ENCODE peak calls at places on chromosomes 5 and 9, in eight cellular contexts. D is GM06990, L is PC-9, X is cardiac fibroblast, R is brain microvascular endothelial cell, N is PC-3, O is dorsolateral prefrontal cortex, U is sigmoid colon. Q is an unnamed sample.

GRCh38 chr9:113523421-113524141 is 60.1 kb downstream of the RGS3 start:
- DNase-seq in D (peak; percentile 72), L (no peak), X (no peak), R (peak; percentile 25), N (no peak), O (no peak), U (no peak), Q (no peak)

GRCh38 chr9:17520264-17521058 is 58.4 kb upstream of the SH3GL2 start:
- DNase-seq in D (no peak), L (no peak), X (no peak), R (no peak), N (no peak), O (no peak), U (no peak), Q (no peak)

GRCh38 chr9:34206561-34206960 is 27.7 kb downstream of the UBAP1 start:
- DNase-seq in D (no peak), L (no peak), X (peak; percentile 32), R (no peak), N (no peak), O (no peak), U (no peak), Q (no peak)

GRCh38 chr5:66843065-66843464 is 246.9 kb downstream of the MAST4 start:
- DNase-seq in D (no peak), L (no peak), X (no peak), R (no peak), N (no peak), O (no peak), U (no peak), Q (no peak)

GRCh38 chr9:18905883-18906649 is 126.9 kb downstream of the SAXO1 start:
- DNase-seq in D (no peak), L (no peak), X (no peak), R (peak; percentile 94), N (no peak), O (no peak), U (no peak), Q (no peak)

GRCh38 chr5:2302169-2302568 is 419.4 kb upstream of the IRX4 start:
- DNase-seq in D (no peak), L (no peak), X (no peak), R (no peak), N (no peak), O (no peak), U (no peak), Q (no peak)

GRCh38 chr5:180599590-180599914 is 8.3 kb upstream of the SCGB3A1 start:
- DNase-seq in D (no peak), L (no peak), X (no peak), R (no peak), N (no peak), O (peak; percentile 20), U (no peak), Q (no peak)

GRCh38 chr5:115657883-115658233 is 32.0 kb upstream of the TMED7 start:
- DNase-seq in D (no peak), L (peak; percentile 63), X (peak; percentile 39), R (peak; percentile 82), N (peak; percentile 85), O (no peak), U (no peak), Q (no peak)

GRCh38 chr9:128091144-128091543 is 23.1 kb downstream of the SLC25A25 start:
- DNase-seq in D (no peak), L (no peak), X (peak; percentile 94), R (peak; percentile 67), N (no peak), O (peak; percentile 91), U (peak; percentile 92), Q (peak; percentile 76)

GRCh38 chr9:81092057-81092456 is 597.3 kb downstream of the TLE1 start:
- DNase-seq in D (no peak), L (no peak), X (no peak), R (no peak), N (no peak), O (no peak), U (no peak), Q (no peak)

GRCh38 chr5:32390819-32391591 is 53.5 kb downstream of the ZFR start:
- DNase-seq in D (no peak), L (peak; percentile 66), X (peak; percentile 94), R (peak; percentile 88), N (no peak), O (no peak), U (no peak), Q (no peak)

GRCh38 chr5:150036513-150036912 is 36.0 kb downstream of the HMGXB3 start:
- DNase-seq in D (no peak), L (no peak), X (peak; percentile 91), R (peak; percentile 99), N (peak; percentile 88), O (no peak), U (no peak), Q (no peak)

GRCh38 chr5:36523931-36524330 is 82.5 kb upstream of the SLC1A3 start:
- DNase-seq in D (no peak), L (no peak), X (no peak), R (no peak), N (no peak), O (no peak), U (no peak), Q (no peak)

GRCh38 chr5:90390326-90390725 is 19.2 kb downstream of the CETN3 start:
- DNase-seq in D (no peak), L (no peak), X (no peak), R (no peak), N (no peak), O (no peak), U (no peak), Q (no peak)

GRCh38 chr9:101311759-101312420 is 72.9 kb downstream of the BAAT start:
- DNase-seq in D (peak; percentile 9), L (peak; percentile 61), X (peak; percentile 88), R (peak; percentile 60), N (peak; percentile 78), O (no peak), U (no peak), Q (peak; percentile 44)

GRCh38 chr5:132831095-132831860 is 831 bp upstream of the SHROOM1 start:
- DNase-seq in D (no peak), L (no peak), X (no peak), R (no peak), N (no peak), O (no peak), U (no peak), Q (no peak)

GRCh38 chr9:134198771-134199170 is 34.4 kb upstream of the RNU6ATAC start:
- DNase-seq in D (no peak), L (no peak), X (no peak), R (no peak), N (no peak), O (no peak), U (no peak), Q (no peak)

GRCh38 chr9:137028013-137028280 is at the start of gene ABCA2:
- DNase-seq in D (no peak), L (no peak), X (no peak), R (no peak), N (no peak), O (no peak), U (no peak), Q (no peak)

GRCh38 chr5:137758719-137759312 is 4.7 kb upstream of the HNRNPA0 start:
- DNase-seq in D (peak; percentile 77), L (peak; percentile 84), X (no peak), R (no peak), N (peak; percentile 28), O (no peak), U (no peak), Q (no peak)

GRCh38 chr5:148998174-148998797 is 64.6 kb downstream of the SH3TC2 start:
- DNase-seq in D (no peak), L (peak; percentile 54), X (peak; percentile 76), R (peak; percentile 82), N (peak; percentile 99), O (no peak), U (no peak), Q (peak; percentile 82)

GRCh38 chr5:159034083-159034824 is 65.5 kb downstream of the EBF1 start:
- DNase-seq in D (peak; percentile 54), L (no peak), X (no peak), R (peak; percentile 49), N (peak; percentile 1), O (no peak), U (no peak), Q (no peak)

GRCh38 chr9:98056403-98057094 is at the start of gene NANS:
- DNase-seq in D (peak; percentile 92), L (peak; percentile 91), X (peak; percentile 96), R (peak; percentile 96), N (peak; percentile 89), O (peak; percentile 96), U (peak; percentile 97), Q (peak; percentile 89)
- TF ChIP-seq CTCF in D (no peak), L (no peak), X (no peak), R (peak; percentile 24), N (no peak), O (no peak), U (no peak), Q (peak; percentile 28)

DNA sequence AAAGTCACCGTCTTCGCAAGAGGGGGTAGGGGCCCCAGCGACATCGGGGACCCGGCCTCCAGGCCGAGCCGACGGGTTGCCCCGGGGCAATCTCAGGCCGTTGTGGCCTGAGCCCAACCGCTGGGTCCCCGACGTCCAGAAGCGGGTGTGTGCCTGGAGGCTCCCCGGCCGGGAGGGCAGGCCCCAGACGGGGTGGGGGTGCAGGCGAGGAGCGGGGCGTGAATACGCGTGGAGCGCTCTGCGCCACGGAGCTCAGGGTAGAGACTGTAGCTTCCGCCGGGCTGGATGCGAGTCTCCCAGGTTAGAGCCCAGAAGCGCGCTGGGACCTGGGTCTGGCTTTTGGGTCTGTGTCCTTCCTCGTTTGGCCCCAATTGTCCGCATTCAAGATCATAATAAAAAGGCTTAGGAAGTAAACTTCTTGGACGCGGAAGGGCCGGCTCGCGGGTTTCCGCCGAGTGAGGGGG is 3.5 kb downstream of the BARX1 start:
- DNase-seq in D (no peak), L (no peak), X (no peak), R (no peak), N (no peak), O (no peak), U (peak; percentile 48), Q (no peak)
- TF ChIP-seq CTCF in D (no peak), L (no peak), X (no peak), R (no peak), N (no peak), O (no peak), U (no peak), Q (no peak)

GRCh38 chr9:103335461-103335860 is 340.3 kb downstream of the CYLC2 start:
- DNase-seq in D (no peak), L (no peak), X (no peak), R (no peak), N (no peak), O (no peak), U (no peak), Q (no peak)
- TF ChIP-seq CTCF in D (no peak), L (no peak), X (no peak), R (no peak), N (no peak), O (no peak), U (no peak), Q (no peak)

GRCh38 chr5:102090770-102091169 is 205.3 kb downstream of the SLCO4C1 start:
- DNase-seq in D (no peak), L (no peak), X (peak; percentile 3), R (no peak), N (peak; percentile 53), O (no peak), U (no peak), Q (no peak)
- TF ChIP-seq CTCF in D (peak; percentile 59), L (peak; percentile 55), X (no peak), R (peak; percentile 20), N (peak; percentile 72), O (peak; percentile 21), U (no peak), Q (no peak)

GRCh38 chr5:176700239-176700847 is 53.1 kb downstream of the TSPAN17 start:
- DNase-seq in D (no peak), L (no peak), X (no peak), R (no peak), N (peak; percentile 52), O (peak; percentile 69), U (no peak), Q (no peak)
- TF ChIP-seq CTCF in D (peak; percentile 56), L (peak; percentile 39), X (peak; percentile 46), R (peak; percentile 56), N (peak; percentile 64), O (peak; percentile 69), U (no peak), Q (no peak)